ENCODE peak calls at places on chromosomes 3 and 15, in six cellular contexts. D, V, U, K, R and B are unnamed samples.

GRCh38 chr15:74053941-74054529 is 28.3 kb downstream of the GOLGA6A start:
- DNase-seq in D (no peak), V (peak), U (peak), K (peak), R (peak), B (peak)

GRCh38 chr3:147930417-147930816 is 521.3 kb downstream of the ZIC1 start:
- DNase-seq in D (peak), V (no peak), U (no peak), K (no peak), R (no peak), B (no peak)

GRCh38 chr3:140006331-140006730 is 71.3 kb downstream of the CLSTN2 start:
- DNase-seq in D (no peak), V (no peak), U (no peak), K (no peak), R (no peak), B (no peak)

GRCh38 chr3:58952128-58952917 is 97.5 kb downstream of the CFAP20DC start:
- DNase-seq in D (no peak), V (no peak), U (peak), K (no peak), R (no peak), B (no peak)

GRCh38 chr3:22371592-22372291 is 620.7 kb upstream of the ZNF385D start:
- DNase-seq in D (no peak), V (no peak), U (no peak), K (peak), R (no peak), B (peak)

GRCh38 chr3:175207361-175207760 is 348.2 kb downstream of the NAALADL2 start:
- DNase-seq in D (no peak), V (no peak), U (no peak), K (no peak), R (no peak), B (no peak)

GRCh38 chr15:86762874-86763273 is 683.2 kb downstream of the AGBL1 start:
- DNase-seq in D (no peak), V (no peak), U (no peak), K (no peak), R (no peak), B (no peak)

GRCh38 chr3:54228806-54229205 is 106.5 kb downstream of the CACNA2D3 start:
- DNase-seq in D (no peak), V (no peak), U (no peak), K (peak), R (no peak), B (no peak)

GRCh38 chr15:81596159-81596865 is 222.3 kb upstream of the TMC3 start:
- DNase-seq in D (no peak), V (no peak), U (no peak), K (no peak), R (no peak), B (no peak)

GRCh38 chr15:44719293-44719999 is 8.1 kb downstream of the B2M start:
- DNase-seq in D (no peak), V (peak), U (peak), K (no peak), R (no peak), B (no peak)

GRCh38 chr3:59001675-59002074 is 48.1 kb downstream of the CFAP20DC start:
- DNase-seq in D (no peak), V (no peak), U (no peak), K (no peak), R (no peak), B (no peak)

GRCh38 chr15:63539517-63539916 is 35.1 kb downstream of the USP3 start:
- DNase-seq in D (no peak), V (no peak), U (no peak), K (no peak), R (no peak), B (no peak)

GRCh38 chr3:194137314-194138097 is 1.6 kb downstream of the HES1 start:
- DNase-seq in D (no peak), V (no peak), U (peak), K (peak), R (peak), B (peak)

GRCh38 chr15:77815015-77815414 is 182.3 kb upstream of the LINGO1 start:
- DNase-seq in D (no peak), V (no peak), U (no peak), K (no peak), R (no peak), B (no peak)

GRCh38 chr15:57003418-57003817 is 85.0 kb downstream of the TCF12 start:
- DNase-seq in D (peak), V (no peak), U (no peak), K (no peak), R (no peak), B (no peak)

GRCh38 chr3:66133050-66133757 is 87.6 kb upstream of the SLC25A26 start:
- DNase-seq in D (no peak), V (no peak), U (no peak), K (no peak), R (no peak), B (no peak)

GRCh38 chr3:186588619-186589018 is 18.1 kb downstream of the DNAJB11 start:
- DNase-seq in D (no peak), V (no peak), U (no peak), K (no peak), R (no peak), B (no peak)

GRCh38 chr3:24886511-24886910 is 391.9 kb upstream of the THRB start:
- DNase-seq in D (no peak), V (no peak), U (no peak), K (no peak), R (no peak), B (no peak)

GRCh38 chr3:12187448-12188327 is 29.0 kb upstream of the TIMP4 start:
- DNase-seq in D (no peak), V (no peak), U (peak), K (no peak), R (no peak), B (peak)

GRCh38 chr3:47193871-47194859 is 30.3 kb upstream of the SETD2 start:
- DNase-seq in D (no peak), V (no peak), U (no peak), K (no peak), R (no peak), B (no peak)

GRCh38 chr15:92109485-92109884 is 256.0 kb downstream of the SLCO3A1 start:
- DNase-seq in D (no peak), V (no peak), U (no peak), K (no peak), R (peak), B (no peak)

GRCh38 chr3:57120040-57120802 is 44.9 kb downstream of the IL17RD start:
- DNase-seq in D (no peak), V (no peak), U (no peak), K (no peak), R (no peak), B (no peak)